ENCODE peak calls at places on chromosomes 1 and 21, in seven cellular contexts. M is HCT116, K is H1, A is GM12878, F is K562, J is SK-N-SH, I is HepG2. T is an unnamed sample.

GRCh38 chr1:58060548-58061170 is 485.9 kb downstream of the OMA1 start:
- DNase-seq in M (no peak), K (no peak), A (no peak), F (no peak), J (no peak), I (no peak), T (no peak)

GRCh38 chr1:165562576-165562975 is 18.8 kb downstream of the LRRC52 start:
- DNase-seq in M (no peak), K (no peak), A (no peak), F (no peak), J (no peak), I (no peak), T (no peak)

GRCh38 chr1:226034482-226034881 is 28.0 kb upstream of the H3-3A start:
- DNase-seq in M (no peak), K (no peak), A (no peak), F (no peak), J (no peak), I (peak; percentile 32), T (no peak)

GRCh38 chr1:102098536-102098935 is 101.8 kb upstream of the OLFM3 start:
- DNase-seq in M (no peak), K (no peak), A (no peak), F (no peak), J (no peak), I (no peak), T (no peak)

GRCh38 chr1:197363855-197364254 is 95.8 kb downstream of the CRB1 start:
- DNase-seq in M (no peak), K (no peak), A (no peak), F (no peak), J (no peak), I (no peak), T (no peak)

GRCh38 chr1:108643492-108644333 is 17.2 kb downstream of the HENMT1 start:
- DNase-seq in M (peak; percentile 15), K (no peak), A (peak; percentile 16), F (peak; percentile 32), J (peak; percentile 70), I (peak; percentile 37), T (peak; percentile 28)

GRCh38 chr1:116110507-116111195 is 548 bp upstream of the MAB21L3 start:
- DNase-seq in M (no peak), K (no peak), A (peak; percentile 46), F (no peak), J (no peak), I (peak; percentile 54), T (no peak)

GRCh38 chr1:208119225-208119606 is 125.0 kb downstream of the PLXNA2 start:
- DNase-seq in M (no peak), K (no peak), A (no peak), F (no peak), J (no peak), I (peak; percentile 68), T (no peak)

GRCh38 chr1:172903581-172904220 is 147.0 kb downstream of the TNFSF18 start:
- DNase-seq in M (no peak), K (no peak), A (no peak), F (no peak), J (no peak), I (no peak), T (no peak)

GRCh38 chr21:42144679-42145568 is 73.8 kb downstream of the UMODL1 start:
- DNase-seq in M (no peak), K (no peak), A (no peak), F (no peak), J (no peak), I (no peak), T (no peak)

GRCh38 chr21:45163413-45164123 is 89.2 kb downstream of the ADARB1 start:
- DNase-seq in M (no peak), K (no peak), A (no peak), F (no peak), J (no peak), I (no peak), T (no peak)

GRCh38 chr1:174995916-174996315 is 3.8 kb upstream of the CACYBP start:
- DNase-seq in M (no peak), K (no peak), A (no peak), F (no peak), J (no peak), I (no peak), T (no peak)

GRCh38 chr21:45571641-45572040 is 29.4 kb upstream of the SLC19A1 start:
- DNase-seq in M (no peak), K (peak; percentile 27), A (no peak), F (no peak), J (peak; percentile 15), I (no peak), T (no peak)

GRCh38 chr1:152050886-152051764 is 14.3 kb upstream of the S100A11 start:
- DNase-seq in M (no peak), K (no peak), A (no peak), F (no peak), J (no peak), I (no peak), T (no peak)

GRCh38 chr1:107710005-107710404 is 255.0 kb downstream of the VAV3 start:
- DNase-seq in M (no peak), K (no peak), A (no peak), F (no peak), J (no peak), I (no peak), T (no peak)

GRCh38 chr1:20366076-20366765 is 75.5 kb downstream of the VWA5B1 start:
- DNase-seq in M (no peak), K (peak; percentile 58), A (no peak), F (no peak), J (peak; percentile 75), I (no peak), T (no peak)

GRCh38 chr1:50977575-50978143 is 7.6 kb downstream of the CDKN2C start:
- DNase-seq in M (no peak), K (peak; percentile 71), A (no peak), F (peak; percentile 89), J (peak; percentile 90), I (peak; percentile 27), T (no peak)

GRCh38 chr1:229258031-229258850 is 12.7 kb upstream of the RAB4A start:
- DNase-seq in M (peak; percentile 60), K (peak; percentile 75), A (no peak), F (peak; percentile 76), J (peak; percentile 69), I (peak; percentile 66), T (peak; percentile 73)

GRCh38 chr1:6288674-6289073 is 27.8 kb upstream of the GPR153 start:
- DNase-seq in M (no peak), K (no peak), A (no peak), F (no peak), J (no peak), I (no peak), T (no peak)

GRCh38 chr1:70044832-70045231 is 160.5 kb downstream of the LRRC40 start:
- DNase-seq in M (no peak), K (no peak), A (no peak), F (no peak), J (no peak), I (no peak), T (no peak)

GRCh38 chr1:27556435-27556780 is 47.5 kb downstream of the AHDC1 start:
- DNase-seq in M (no peak), K (no peak), A (no peak), F (no peak), J (no peak), I (no peak), T (no peak)

GRCh38 chr1:204653590-204654340 is 31.8 kb downstream of the LRRN2 start:
- DNase-seq in M (no peak), K (no peak), A (no peak), F (no peak), J (no peak), I (no peak), T (no peak)

DNA sequence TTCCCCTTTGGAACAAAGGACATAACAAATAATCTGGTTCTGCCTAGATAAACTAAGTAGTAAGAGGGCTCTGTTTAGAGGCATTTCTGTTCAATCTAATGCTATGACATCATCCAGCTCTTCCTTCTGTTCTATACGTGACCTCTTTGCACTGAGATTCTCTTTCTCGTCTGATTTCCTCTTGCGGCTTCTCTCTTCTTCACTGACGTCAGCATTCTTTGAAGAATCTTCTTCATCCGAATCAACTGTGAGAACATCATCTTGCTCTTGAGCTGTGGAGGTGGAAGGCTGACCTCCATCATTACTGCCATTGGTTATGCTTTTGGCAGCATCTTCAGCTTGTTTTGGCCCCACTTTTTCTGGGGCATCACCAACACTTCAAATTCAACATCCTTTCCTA is 130.4 kb downstream of the HS2ST1 start:
- DNase-seq in M (no peak), K (no peak), A (no peak), F (no peak), J (no peak), I (no peak), T (no peak)
- TF ChIP-seq YY1 in M (no peak), K (no peak), A (no peak), F (no peak), J (no peak), I (no peak), T (no peak)

DNA sequence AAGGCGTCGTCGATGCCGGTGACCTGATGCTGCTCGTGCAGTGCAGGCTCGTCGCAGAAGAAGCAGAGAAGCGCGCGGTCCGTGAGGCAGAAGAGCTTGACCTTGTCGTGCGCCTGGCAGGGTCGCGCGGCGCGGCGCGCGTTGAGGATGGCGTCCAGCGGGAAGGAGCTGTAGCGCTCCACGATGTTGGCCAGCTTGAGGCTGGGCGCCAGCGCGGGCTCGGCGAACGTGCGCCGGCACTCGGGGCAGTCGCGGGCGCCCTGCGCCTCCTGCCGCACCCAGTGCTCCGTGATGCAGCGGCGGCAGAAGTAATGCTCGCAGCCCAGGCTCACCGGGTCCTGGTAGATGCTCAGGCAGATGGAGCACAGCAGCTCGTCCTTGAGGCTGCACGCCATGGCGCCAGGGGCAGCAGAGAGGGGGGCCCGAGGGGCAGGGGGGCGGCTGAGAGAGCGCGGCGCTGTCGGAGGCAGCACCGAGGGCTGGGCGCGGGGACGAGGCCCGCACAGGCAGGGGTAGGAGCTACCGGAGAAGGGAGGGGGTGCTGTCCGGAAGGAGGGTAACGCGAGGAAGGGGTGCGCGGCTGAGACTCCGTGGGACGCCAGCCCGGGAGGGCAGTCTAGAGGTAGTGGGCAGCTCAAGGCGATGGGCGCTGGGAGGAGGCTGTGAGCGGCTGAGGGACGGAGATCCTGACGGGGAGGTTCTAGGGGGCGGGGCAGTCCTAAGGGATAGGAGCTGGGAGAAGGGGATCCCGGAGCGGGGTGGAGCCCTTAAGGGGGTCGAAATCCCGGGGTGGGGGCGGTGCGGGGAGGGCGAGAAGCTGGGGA is 593 bp downstream of the TRIM62 start:
- DNase-seq in M (no peak), K (peak; percentile 78), A (no peak), F (peak; percentile 62), J (peak; percentile 81), I (no peak), T (no peak)
- TF ChIP-seq YY1 in M (no peak), K (no peak), A (no peak), F (no peak), J (no peak), I (peak; percentile 11), T (no peak)

DNA sequence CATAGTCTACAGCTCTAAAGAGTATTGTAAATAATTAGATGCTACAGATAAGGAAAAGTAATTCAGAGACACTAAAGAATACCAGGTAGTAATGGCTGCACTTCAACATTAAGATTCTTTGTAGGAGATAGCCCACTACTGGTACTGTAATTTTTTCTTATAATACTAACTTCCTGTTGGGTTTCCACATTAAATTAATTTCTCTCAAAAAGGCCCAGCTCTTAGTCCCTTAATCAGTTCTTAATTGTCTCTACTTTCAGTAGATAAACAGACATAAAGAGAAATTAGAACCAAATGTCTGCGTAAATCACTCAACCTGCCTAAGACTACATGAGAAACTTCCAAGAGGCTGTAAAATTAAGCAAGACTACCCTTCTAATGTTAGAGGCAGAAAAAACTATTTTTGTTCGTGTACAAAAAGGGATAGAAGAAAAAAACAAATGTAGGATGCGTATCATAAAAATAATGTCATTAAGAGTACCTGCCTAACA is 83.4 kb downstream of the NOTCH2 start:
- DNase-seq in M (no peak), K (no peak), A (no peak), F (no peak), J (no peak), I (no peak), T (no peak)
- TF ChIP-seq YY1 in M (no peak), K (no peak), A (no peak), F (no peak), J (no peak), I (no peak), T (no peak)

GRCh38 chr1:183191833-183192232 is 5.8 kb downstream of the LAMC2 start:
- DNase-seq in M (no peak), K (no peak), A (no peak), F (no peak), J (no peak), I (no peak), T (no peak)
- TF ChIP-seq YY1 in M (no peak), K (no peak), A (no peak), F (no peak), J (no peak), I (no peak), T (no peak)